ENCODE peak calls at places on chromosome 1, in nine cellular contexts. P is adrenal gland, O is psoas muscle, K is ovary, L is A549, N is IMR-90, W is body of pancreas, A is heart right ventricle, D is tibial nerve. U is an unnamed sample.

GRCh38 chr1:113540328-113540727 is 150.0 kb downstream of the MAGI3 start:
- DNase-seq in N (no peak), K (no peak), P (no peak), O (no peak), L (no peak), A (no peak), W (no peak), D (no peak), U (no peak)

GRCh38 chr1:33180226-33181037 is 1.4 kb downstream of the TRIM62 start:
- DNase-seq in P (peak), L (peak), D (peak), K (peak), A (peak), N (peak), W (peak), O (peak), U (peak)

GRCh38 chr1:247089616-247090375 is 11.2 kb upstream of the ZNF670 start:
- DNase-seq in P (no peak), O (no peak), D (no peak), N (no peak), K (no peak), L (no peak), A (no peak), W (no peak), U (no peak)

GRCh38 chr1:236608930-236609726 is 4.8 kb upstream of the HEATR1 start:
- DNase-seq in P (peak), D (no peak), L (peak), W (peak), O (peak), N (peak), A (peak), K (peak), U (no peak)

GRCh38 chr1:61085191-61086086 is 3.1 kb downstream of the NFIA start:
- DNase-seq in D (no peak), W (no peak), P (no peak), L (no peak), A (no peak), O (no peak), K (no peak), N (no peak), U (no peak)

GRCh38 chr1:78369546-78369945 is 121.2 kb upstream of the PTGFR start:
- DNase-seq in L (no peak), P (no peak), O (no peak), W (no peak), K (no peak), D (no peak), A (no peak), N (peak), U (no peak)

GRCh38 chr1:39981957-39982356 is 27.0 kb downstream of the MFSD2A start:
- DNase-seq in D (no peak), L (peak), A (no peak), W (no peak), O (no peak), K (no peak), P (no peak), N (peak), U (no peak)

GRCh38 chr1:155177918-155178281 is 4.3 kb downstream of the TRIM46 start:
- DNase-seq in A (no peak), N (no peak), W (no peak), D (peak), K (peak), O (no peak), L (no peak), P (peak), U (no peak)

GRCh38 chr1:55081905-55082296 is 42.6 kb downstream of the PCSK9 start:
- DNase-seq in P (no peak), D (no peak), O (no peak), A (no peak), L (no peak), N (peak), W (no peak), K (no peak), U (no peak)

GRCh38 chr1:66181999-66182398 is 352.0 kb upstream of the SGIP1 start:
- DNase-seq in P (no peak), W (no peak), D (no peak), K (no peak), L (no peak), N (no peak), A (no peak), O (no peak), U (no peak)

GRCh38 chr1:66262233-66262632 is 271.7 kb upstream of the SGIP1 start:
- DNase-seq in K (no peak), O (no peak), D (no peak), W (no peak), P (no peak), L (peak), A (no peak), N (peak), U (no peak)

GRCh38 chr1:47442202-47442601 is 4.4 kb downstream of the FOXD2 start:
- DNase-seq in O (no peak), L (no peak), P (no peak), D (no peak), W (no peak), K (no peak), N (no peak), A (no peak), U (no peak)

GRCh38 chr1:89728381-89728780 is 92.5 kb upstream of the LRRC8D start:
- DNase-seq in K (no peak), A (no peak), L (no peak), N (no peak), O (no peak), P (no peak), D (no peak), W (no peak), U (no peak)

GRCh38 chr1:17653728-17654351 is 101.3 kb upstream of the ACTL8 start:
- DNase-seq in P (peak), K (peak), A (peak), L (peak), N (peak), W (no peak), O (peak), D (peak), U (no peak)

GRCh38 chr1:156095906-156096508 is 13.7 kb upstream of the MEX3A start:
- DNase-seq in O (no peak), P (no peak), W (no peak), D (no peak), A (no peak), K (no peak), L (no peak), N (no peak), U (no peak)

GRCh38 chr1:110375490-110375889 is 15.3 kb downstream of the SLC16A4 start:
- DNase-seq in D (no peak), P (no peak), A (no peak), O (no peak), N (no peak), L (no peak), K (no peak), W (no peak), U (no peak)

GRCh38 chr1:103208844-103209243 is 100.5 kb upstream of the COL11A1 start:
- DNase-seq in O (no peak), N (no peak), A (no peak), W (no peak), K (no peak), P (no peak), L (no peak), D (no peak), U (no peak)

GRCh38 chr1:16076871-16077250 is 3.4 kb upstream of the FAM131C start:
- DNase-seq in A (peak), L (peak), W (no peak), O (peak), D (no peak), P (peak), N (peak), K (peak), U (no peak)

GRCh38 chr1:1144122-1144842 is 28.4 kb upstream of the C1orf159 start:
- DNase-seq in K (no peak), O (no peak), W (no peak), P (no peak), L (no peak), N (no peak), A (no peak), D (no peak), U (peak)

GRCh38 chr1:175824079-175824478 is 80.7 kb upstream of the TNR start:
- DNase-seq in O (peak), P (no peak), A (peak), W (peak), K (no peak), N (no peak), D (no peak), L (peak), U (no peak)

GRCh38 chr1:24383381-24383940 is 30.1 kb downstream of the STPG1 start:
- DNase-seq in D (no peak), O (no peak), N (no peak), W (no peak), L (no peak), P (no peak), A (no peak), K (no peak), U (no peak)

GRCh38 chr1:55812281-55812680 is 597.1 kb upstream of the USP24 start:
- DNase-seq in A (no peak), P (no peak), O (no peak), K (no peak), N (peak), W (no peak), D (peak), L (no peak), U (no peak)

GRCh38 chr1:28450561-28450960 is 55.3 kb upstream of the RCC1 start:
- DNase-seq in D (no peak), A (no peak), O (no peak), L (no peak), W (no peak), K (no peak), N (no peak), P (no peak), U (no peak)

GRCh38 chr1:234139966-234140365 is 233.3 kb upstream of the COA6 start:
- DNase-seq in N (peak), L (peak), W (no peak), K (no peak), O (no peak), P (no peak), A (no peak), D (no peak), U (no peak)

GRCh38 chr1:16187748-16188401 is 24.6 kb downstream of the ARHGEF19 start:
- DNase-seq in N (peak), P (peak), D (peak), O (peak), W (peak), A (peak), L (peak), K (peak), U (peak)

GRCh38 chr1:18088077-18088594 is 19.5 kb upstream of the IGSF21 start:
- DNase-seq in P (no peak), L (no peak), D (no peak), K (no peak), O (no peak), W (no peak), A (no peak), N (no peak), U (no peak)

GRCh38 chr1:207898836-207899235 is 12.1 kb downstream of the CD34 start:
- DNase-seq in D (no peak), K (no peak), W (no peak), P (no peak), O (no peak), L (no peak), A (no peak), N (no peak), U (no peak)

GRCh38 chr1:5597991-5598823 is 394.0 kb downstream of the NPHP4 start:
- DNase-seq in K (no peak), D (peak), L (peak), A (no peak), W (peak), O (peak), P (peak), N (no peak), U (no peak)

GRCh38 chr1:209162651-209163050 is 420.9 kb upstream of the CAMK1G start:
- DNase-seq in A (no peak), L (no peak), K (no peak), O (no peak), P (no peak), W (no peak), D (no peak), N (no peak), U (no peak)

GRCh38 chr1:112533029-112533428 is 24.3 kb downstream of the WNT2B start:
- DNase-seq in O (no peak), A (no peak), K (no peak), P (no peak), N (peak), D (no peak), W (no peak), L (no peak), U (no peak)
- H3K27ac ChIP-seq in O (no peak), A (no peak), K (no peak), P (no peak), N (peak), D (no peak), W (no peak), L (no peak), U (no peak)

DNA sequence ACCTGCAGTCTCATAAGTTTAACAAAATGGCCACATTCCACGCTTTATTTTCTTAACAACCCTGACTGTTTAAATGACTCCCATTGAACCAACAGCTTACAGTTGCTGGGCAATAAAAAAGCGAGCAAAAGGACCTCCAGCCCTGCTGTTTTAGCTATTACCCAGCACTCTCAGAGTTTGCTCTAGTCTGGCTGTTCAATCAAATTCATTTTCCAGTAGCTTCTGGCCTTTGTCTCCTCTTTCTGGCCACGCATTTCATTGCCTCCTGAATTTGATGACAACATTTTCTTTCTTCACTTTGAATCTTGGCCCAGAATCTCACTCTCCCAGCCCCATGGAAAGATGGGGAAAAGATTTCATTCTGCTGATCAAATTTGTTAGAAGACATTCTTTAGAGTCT is 44.1 kb upstream of the DOCK7 start:
- DNase-seq in P (no peak), N (no peak), D (no peak), L (no peak), O (no peak), W (no peak), A (no peak), K (no peak), U (no peak)
- TF ChIP-seq CTCF in P (no peak), N (no peak), D (no peak), L (no peak), O (no peak), W (no peak), A (no peak), K (no peak), U (no peak)

DNA sequence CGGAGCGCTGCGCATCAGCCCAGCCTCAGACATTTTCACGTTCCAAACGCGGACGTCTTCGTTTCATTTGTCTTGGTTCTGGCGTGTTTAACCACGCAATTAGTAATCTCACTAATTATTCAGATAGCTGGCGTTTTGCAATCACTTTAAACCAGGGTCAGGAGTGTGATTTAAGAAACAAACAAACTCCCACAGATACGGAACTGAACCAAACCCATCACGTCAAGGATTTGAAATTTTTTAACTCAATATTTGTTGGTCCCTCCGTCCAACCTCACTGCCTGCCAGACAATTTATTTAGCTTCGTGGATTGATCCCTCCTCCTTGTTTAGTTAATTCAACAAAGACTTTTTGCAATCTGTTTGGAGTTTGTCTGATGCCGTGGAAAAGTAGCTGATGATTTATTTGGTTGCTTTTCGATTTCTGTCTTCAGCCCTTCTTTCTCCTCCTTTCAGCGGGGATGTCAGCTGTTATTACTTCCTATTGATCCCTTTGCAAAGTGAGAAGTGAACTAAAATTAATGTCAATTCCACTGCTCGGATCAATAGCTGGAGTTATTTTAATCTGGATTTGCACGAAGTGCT is 4.1 kb downstream of the RNF220 start:
- DNase-seq in D (no peak), W (no peak), P (no peak), K (no peak), L (no peak), N (no peak), A (no peak), O (no peak), U (no peak)
- H3K27ac ChIP-seq in D (peak), W (no peak), P (no peak), K (no peak), L (no peak), N (no peak), A (no peak), O (no peak), U (no peak)

DNA sequence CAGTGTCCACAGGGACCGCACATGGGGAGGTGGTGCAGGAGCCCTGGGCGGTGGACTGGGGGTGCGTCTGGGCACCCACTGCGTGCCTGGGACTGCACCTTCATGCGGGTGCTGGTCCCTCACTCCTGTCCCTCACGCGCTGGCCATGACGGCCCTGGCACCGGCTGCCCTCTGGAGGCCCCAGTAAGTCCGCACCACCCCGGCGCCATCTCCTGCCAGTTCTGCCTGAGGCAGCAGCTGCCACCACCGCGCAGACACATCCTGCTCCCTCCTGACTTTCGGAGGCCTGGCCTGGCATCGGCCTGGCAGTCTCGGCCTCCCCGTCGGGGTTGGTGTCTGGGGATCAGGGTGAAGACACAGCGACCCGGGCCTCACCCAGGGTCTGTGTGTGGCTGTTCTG is 64.8 kb downstream of the MORN1 start:
- DNase-seq in D (no peak), L (no peak), K (no peak), P (no peak), N (no peak), O (no peak), W (no peak), A (no peak), U (no peak)
- TF ChIP-seq CTCF in D (no peak), L (no peak), K (no peak), P (no peak), N (no peak), O (no peak), W (no peak), A (no peak), U (no peak)

U was measured in lower lobe of right lung.